ENCODE peak calls at places on chromosomes 6 and 20, in eight cellular contexts. One of them, this sample, is unnamed.

GRCh38 chr6:14383393-14384174 is 266.0 kb downstream of the CD83 start:
- DNase-seq in GM13977: no peak
- DNase-seq in dorsolateral prefrontal cortex: no peak
- DNase-seq in AG09319: no peak
- DNase-seq in bronchial epithelial cell: no peak
- DNase-seq in CD4-positive, alpha-beta T cell: no peak
- DNase-seq in endothelial cell: no peak
- DNase-seq in heart right ventricle: no peak
- DNase-seq in this sample: no peak

GRCh38 chr6:126033696-126034095 is 47.4 kb downstream of the TRMT11 start:
- DNase-seq in CD4-positive, alpha-beta T cell: no peak
- DNase-seq in AG09319: peak
- DNase-seq in dorsolateral prefrontal cortex: no peak
- DNase-seq in bronchial epithelial cell: peak
- DNase-seq in GM13977: peak
- DNase-seq in endothelial cell: peak
- DNase-seq in heart right ventricle: peak
- DNase-seq in this sample: peak

GRCh38 chr6:123333000-123333756 is 303.6 kb downstream of the TRDN start:
- DNase-seq in bronchial epithelial cell: no peak
- DNase-seq in heart right ventricle: no peak
- DNase-seq in dorsolateral prefrontal cortex: no peak
- DNase-seq in AG09319: no peak
- DNase-seq in endothelial cell: no peak
- DNase-seq in GM13977: no peak
- DNase-seq in CD4-positive, alpha-beta T cell: no peak
- DNase-seq in this sample: no peak

GRCh38 chr20:62710886-62711702 is 2.5 kb downstream of the NTSR1 start:
- DNase-seq in bronchial epithelial cell: peak
- DNase-seq in heart right ventricle: no peak
- DNase-seq in CD4-positive, alpha-beta T cell: no peak
- DNase-seq in GM13977: no peak
- DNase-seq in dorsolateral prefrontal cortex: no peak
- DNase-seq in endothelial cell: no peak
- DNase-seq in AG09319: no peak
- DNase-seq in this sample: no peak

GRCh38 chr20:7106910-7107309 is 339.4 kb downstream of the BMP2 start:
- DNase-seq in AG09319: no peak
- DNase-seq in heart right ventricle: no peak
- DNase-seq in bronchial epithelial cell: no peak
- DNase-seq in GM13977: no peak
- DNase-seq in endothelial cell: no peak
- DNase-seq in CD4-positive, alpha-beta T cell: no peak
- DNase-seq in dorsolateral prefrontal cortex: no peak
- DNase-seq in this sample: no peak

GRCh38 chr20:51631011-51631950 is 88.8 kb upstream of the NFATC2 start:
- DNase-seq in AG09319: peak
- DNase-seq in endothelial cell: no peak
- DNase-seq in bronchial epithelial cell: peak
- DNase-seq in CD4-positive, alpha-beta T cell: no peak
- DNase-seq in heart right ventricle: peak
- DNase-seq in dorsolateral prefrontal cortex: no peak
- DNase-seq in GM13977: no peak
- DNase-seq in this sample: no peak

GRCh38 chr20:45305262-45305661 is 1.4 kb upstream of the RBPJL start:
- DNase-seq in heart right ventricle: no peak
- DNase-seq in endothelial cell: no peak
- DNase-seq in dorsolateral prefrontal cortex: no peak
- DNase-seq in GM13977: no peak
- DNase-seq in CD4-positive, alpha-beta T cell: no peak
- DNase-seq in AG09319: no peak
- DNase-seq in bronchial epithelial cell: no peak
- DNase-seq in this sample: no peak

GRCh38 chr6:788058-788457 is 95.1 kb upstream of the EXOC2 start:
- DNase-seq in CD4-positive, alpha-beta T cell: no peak
- DNase-seq in AG09319: no peak
- DNase-seq in endothelial cell: no peak
- DNase-seq in bronchial epithelial cell: peak
- DNase-seq in GM13977: no peak
- DNase-seq in dorsolateral prefrontal cortex: no peak
- DNase-seq in heart right ventricle: no peak
- DNase-seq in this sample: no peak

GRCh38 chr20:41185013-41185757 is 47.8 kb downstream of the PLCG1 start:
- DNase-seq in CD4-positive, alpha-beta T cell: no peak
- DNase-seq in endothelial cell: peak
- DNase-seq in dorsolateral prefrontal cortex: no peak
- DNase-seq in GM13977: no peak
- DNase-seq in bronchial epithelial cell: no peak
- DNase-seq in heart right ventricle: no peak
- DNase-seq in AG09319: no peak
- DNase-seq in this sample: no peak

GRCh38 chr6:170152989-170153388 is 137.9 kb downstream of the DLL1 start:
- DNase-seq in CD4-positive, alpha-beta T cell: no peak
- DNase-seq in bronchial epithelial cell: peak
- DNase-seq in endothelial cell: no peak
- DNase-seq in GM13977: no peak
- DNase-seq in AG09319: no peak
- DNase-seq in heart right ventricle: no peak
- DNase-seq in dorsolateral prefrontal cortex: peak
- DNase-seq in this sample: no peak

GRCh38 chr20:15616626-15617025 is 956.6 kb downstream of the KIF16B start:
- DNase-seq in endothelial cell: no peak
- DNase-seq in heart right ventricle: no peak
- DNase-seq in AG09319: no peak
- DNase-seq in dorsolateral prefrontal cortex: no peak
- DNase-seq in bronchial epithelial cell: no peak
- DNase-seq in GM13977: no peak
- DNase-seq in CD4-positive, alpha-beta T cell: no peak
- DNase-seq in this sample: no peak

GRCh38 chr20:16129411-16129810 is 443.8 kb downstream of the KIF16B start:
- DNase-seq in dorsolateral prefrontal cortex: no peak
- DNase-seq in GM13977: no peak
- DNase-seq in endothelial cell: no peak
- DNase-seq in CD4-positive, alpha-beta T cell: no peak
- DNase-seq in AG09319: no peak
- DNase-seq in heart right ventricle: no peak
- DNase-seq in bronchial epithelial cell: no peak
- DNase-seq in this sample: no peak

GRCh38 chr20:11585752-11586352 is 331.8 kb upstream of the BTBD3 start:
- DNase-seq in CD4-positive, alpha-beta T cell: no peak
- DNase-seq in heart right ventricle: no peak
- DNase-seq in AG09319: no peak
- DNase-seq in endothelial cell: no peak
- DNase-seq in bronchial epithelial cell: peak
- DNase-seq in dorsolateral prefrontal cortex: no peak
- DNase-seq in GM13977: no peak
- DNase-seq in this sample: no peak

GRCh38 chr6:134373282-134373922 is 55.5 kb upstream of the SGK1 start:
- DNase-seq in CD4-positive, alpha-beta T cell: no peak
- DNase-seq in AG09319: peak
- DNase-seq in dorsolateral prefrontal cortex: no peak
- DNase-seq in heart right ventricle: peak
- DNase-seq in GM13977: peak
- DNase-seq in bronchial epithelial cell: peak
- DNase-seq in endothelial cell: no peak
- DNase-seq in this sample: peak

GRCh38 chr6:50610562-50610961 is 102.8 kb upstream of the TFAP2D start:
- DNase-seq in dorsolateral prefrontal cortex: no peak
- DNase-seq in endothelial cell: no peak
- DNase-seq in heart right ventricle: no peak
- DNase-seq in GM13977: no peak
- DNase-seq in CD4-positive, alpha-beta T cell: no peak
- DNase-seq in AG09319: no peak
- DNase-seq in bronchial epithelial cell: peak
- DNase-seq in this sample: no peak

GRCh38 chr6:114874384-114874783 is 531.6 kb upstream of the HS3ST5 start:
- DNase-seq in dorsolateral prefrontal cortex: no peak
- DNase-seq in AG09319: no peak
- DNase-seq in endothelial cell: no peak
- DNase-seq in GM13977: no peak
- DNase-seq in bronchial epithelial cell: no peak
- DNase-seq in heart right ventricle: no peak
- DNase-seq in CD4-positive, alpha-beta T cell: no peak
- DNase-seq in this sample: no peak

GRCh38 chr6:137794510-137795200 is 72.4 kb upstream of the TNFAIP3 start:
- DNase-seq in heart right ventricle: no peak
- DNase-seq in bronchial epithelial cell: no peak
- DNase-seq in AG09319: no peak
- DNase-seq in GM13977: no peak
- DNase-seq in dorsolateral prefrontal cortex: no peak
- DNase-seq in CD4-positive, alpha-beta T cell: no peak
- DNase-seq in endothelial cell: no peak
- DNase-seq in this sample: no peak

GRCh38 chr6:63440057-63440456 is 120.3 kb upstream of the LGSN start:
- DNase-seq in CD4-positive, alpha-beta T cell: no peak
- DNase-seq in GM13977: no peak
- DNase-seq in AG09319: no peak
- DNase-seq in dorsolateral prefrontal cortex: no peak
- DNase-seq in heart right ventricle: no peak
- DNase-seq in endothelial cell: peak
- DNase-seq in bronchial epithelial cell: peak
- DNase-seq in this sample: no peak

GRCh38 chr6:22364314-22364713 is 67.5 kb upstream of the PRL start:
- DNase-seq in CD4-positive, alpha-beta T cell: no peak
- DNase-seq in AG09319: no peak
- DNase-seq in heart right ventricle: no peak
- DNase-seq in endothelial cell: no peak
- DNase-seq in bronchial epithelial cell: peak
- DNase-seq in dorsolateral prefrontal cortex: no peak
- DNase-seq in GM13977: no peak
- DNase-seq in this sample: no peak

GRCh38 chr6:45843848-45844521 is 171.7 kb downstream of the CLIC5 start:
- DNase-seq in heart right ventricle: no peak
- DNase-seq in dorsolateral prefrontal cortex: no peak
- DNase-seq in CD4-positive, alpha-beta T cell: no peak
- DNase-seq in AG09319: no peak
- DNase-seq in GM13977: no peak
- DNase-seq in endothelial cell: no peak
- DNase-seq in bronchial epithelial cell: no peak
- DNase-seq in this sample: no peak

GRCh38 chr6:46378882-46379405 is 112.3 kb downstream of the RCAN2 start:
- DNase-seq in endothelial cell: no peak
- DNase-seq in GM13977: no peak
- DNase-seq in CD4-positive, alpha-beta T cell: no peak
- DNase-seq in heart right ventricle: no peak
- DNase-seq in bronchial epithelial cell: no peak
- DNase-seq in AG09319: no peak
- DNase-seq in dorsolateral prefrontal cortex: no peak
- DNase-seq in this sample: no peak

GRCh38 chr6:147087641-147088040 is 116.6 kb upstream of the STXBP5 start:
- DNase-seq in bronchial epithelial cell: no peak
- DNase-seq in AG09319: no peak
- DNase-seq in GM13977: no peak
- DNase-seq in heart right ventricle: no peak
- DNase-seq in dorsolateral prefrontal cortex: no peak
- DNase-seq in endothelial cell: no peak
- DNase-seq in CD4-positive, alpha-beta T cell: no peak
- DNase-seq in this sample: no peak

GRCh38 chr6:149454405-149454848 is 30.4 kb downstream of the ZC3H12D start:
- DNase-seq in heart right ventricle: peak
- DNase-seq in CD4-positive, alpha-beta T cell: no peak
- DNase-seq in dorsolateral prefrontal cortex: peak
- DNase-seq in AG09319: peak
- DNase-seq in bronchial epithelial cell: peak
- DNase-seq in GM13977: no peak
- DNase-seq in endothelial cell: no peak
- DNase-seq in this sample: no peak

DNA sequence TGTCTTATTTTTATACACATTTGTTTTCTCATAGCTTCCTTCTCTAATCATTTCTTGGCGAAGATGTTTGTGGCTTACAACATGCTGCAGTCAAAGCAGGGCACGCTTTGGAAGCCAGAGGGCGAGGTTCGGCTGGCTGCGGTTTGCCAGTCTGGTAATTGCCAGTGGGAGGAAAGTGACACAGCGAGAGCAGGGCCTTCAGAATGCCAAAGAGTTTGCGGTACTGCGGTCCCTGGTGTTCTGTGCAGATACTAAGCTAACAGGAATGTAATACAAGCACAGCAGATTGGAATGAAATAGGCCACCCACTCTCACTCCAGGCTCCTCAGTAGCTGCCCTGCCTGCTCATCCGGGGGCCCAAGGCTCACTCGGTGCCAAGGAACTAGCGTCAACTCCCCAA is 58.7 kb upstream of the TGM3 start:
- DNase-seq in GM13977: no peak
- DNase-seq in bronchial epithelial cell: peak
- DNase-seq in endothelial cell: no peak
- DNase-seq in CD4-positive, alpha-beta T cell: no peak
- DNase-seq in heart right ventricle: peak
- DNase-seq in AG09319: peak
- DNase-seq in dorsolateral prefrontal cortex: peak
- DNase-seq in this sample: no peak
- TF ChIP-seq CTCF in GM13977: no peak
- TF ChIP-seq CTCF in bronchial epithelial cell: peak
- TF ChIP-seq CTCF in endothelial cell: no peak
- TF ChIP-seq CTCF in CD4-positive, alpha-beta T cell: no peak
- TF ChIP-seq CTCF in heart right ventricle: no peak
- TF ChIP-seq CTCF in AG09319: peak
- TF ChIP-seq CTCF in dorsolateral prefrontal cortex: peak
- TF ChIP-seq CTCF in this sample: no peak

GRCh38 chr20:53594068-53595017 is 704 bp upstream of the ZNF217 start:
- DNase-seq in AG09319: peak
- DNase-seq in dorsolateral prefrontal cortex: peak
- DNase-seq in endothelial cell: peak
- DNase-seq in heart right ventricle: peak
- DNase-seq in bronchial epithelial cell: peak
- DNase-seq in CD4-positive, alpha-beta T cell: peak
- DNase-seq in GM13977: peak
- DNase-seq in this sample: peak
- TF ChIP-seq CTCF in AG09319: no peak
- TF ChIP-seq CTCF in dorsolateral prefrontal cortex: no peak
- TF ChIP-seq CTCF in endothelial cell: peak
- TF ChIP-seq CTCF in heart right ventricle: peak
- TF ChIP-seq CTCF in bronchial epithelial cell: peak
- TF ChIP-seq CTCF in CD4-positive, alpha-beta T cell: no peak
- TF ChIP-seq CTCF in GM13977: peak
- TF ChIP-seq CTCF in this sample: no peak

GRCh38 chr6:154232013-154232920 is 124.3 kb downstream of the IPCEF1 start:
- DNase-seq in endothelial cell: peak
- DNase-seq in CD4-positive, alpha-beta T cell: no peak
- DNase-seq in heart right ventricle: no peak
- DNase-seq in dorsolateral prefrontal cortex: no peak
- DNase-seq in AG09319: no peak
- DNase-seq in bronchial epithelial cell: peak
- DNase-seq in GM13977: no peak
- DNase-seq in this sample: no peak
- TF ChIP-seq CTCF in endothelial cell: no peak
- TF ChIP-seq CTCF in CD4-positive, alpha-beta T cell: no peak
- TF ChIP-seq CTCF in heart right ventricle: no peak
- TF ChIP-seq CTCF in dorsolateral prefrontal cortex: no peak
- TF ChIP-seq CTCF in AG09319: no peak
- TF ChIP-seq CTCF in bronchial epithelial cell: no peak
- TF ChIP-seq CTCF in GM13977: no peak
- TF ChIP-seq CTCF in this sample: no peak

DNA sequence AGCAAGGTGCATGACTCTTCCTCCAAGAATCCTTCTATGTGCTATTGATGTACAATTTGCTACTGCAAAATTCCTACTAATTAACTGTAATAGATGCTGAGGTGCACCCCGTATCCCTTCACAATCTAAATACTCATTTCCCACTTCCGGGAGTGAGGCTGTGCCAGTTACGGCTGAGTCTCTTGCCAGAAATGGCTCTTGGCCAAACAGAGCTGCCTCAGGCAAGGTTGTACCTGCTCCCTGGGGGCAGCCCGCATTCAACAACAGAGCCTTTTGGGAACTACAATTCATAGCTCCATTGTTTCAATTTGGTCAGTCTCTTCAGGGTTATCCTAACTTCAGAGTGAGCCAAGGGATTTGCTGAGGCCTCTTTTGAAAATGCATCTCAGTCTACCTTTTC is 789.8 kb upstream of the MAP3K7 start:
- DNase-seq in heart right ventricle: no peak
- DNase-seq in GM13977: no peak
- DNase-seq in dorsolateral prefrontal cortex: no peak
- DNase-seq in CD4-positive, alpha-beta T cell: no peak
- DNase-seq in endothelial cell: no peak
- DNase-seq in AG09319: no peak
- DNase-seq in bronchial epithelial cell: no peak
- DNase-seq in this sample: no peak
- TF ChIP-seq CTCF in heart right ventricle: no peak
- TF ChIP-seq CTCF in GM13977: no peak
- TF ChIP-seq CTCF in dorsolateral prefrontal cortex: no peak
- TF ChIP-seq CTCF in CD4-positive, alpha-beta T cell: no peak
- TF ChIP-seq CTCF in endothelial cell: no peak
- TF ChIP-seq CTCF in AG09319: no peak
- TF ChIP-seq CTCF in bronchial epithelial cell: no peak
- TF ChIP-seq CTCF in this sample: no peak

This sample was measured in GM06990.